ENCODE peak calls at places on chromosomes 5 and 9, in seven cellular contexts. M is H9, B is AG08395, A is RPMI7951, J is T-helper 1 cell, F is iPS-NIHi11, C is neural crest cell. T is an unnamed sample.

GRCh38 chr9:125399666-125400065 is 138.0 kb downstream of the GAPVD1 start:
- DNase-seq in J (no peak), C (no peak), A (no peak), M (peak), F (no peak), B (no peak), T (no peak)

GRCh38 chr5:8585230-8586018 is 716.5 kb downstream of the MTRR start:
- DNase-seq in B (no peak), F (peak), J (no peak), M (no peak), C (no peak), A (no peak), T (no peak)

GRCh38 chr5:146484714-146485391 is 31.1 kb downstream of the GPR151 start:
- DNase-seq in J (no peak), M (no peak), B (no peak), F (no peak), C (no peak), A (no peak), T (no peak)

GRCh38 chr9:23556459-23556858 is 269.6 kb downstream of the ELAVL2 start:
- DNase-seq in M (no peak), A (peak), F (no peak), B (no peak), C (no peak), J (no peak), T (no peak)

GRCh38 chr5:127040779-127041520 is 10.6 kb upstream of the MARCHF3 start:
- DNase-seq in F (peak), M (peak), C (no peak), J (no peak), A (no peak), B (no peak), T (no peak)

GRCh38 chr9:132351404-132352050 is 3.3 kb downstream of the SETX start:
- DNase-seq in A (no peak), C (no peak), J (no peak), B (no peak), F (no peak), M (no peak), T (no peak)

GRCh38 chr9:36637491-36638270 is 65.0 kb downstream of the MELK start:
- DNase-seq in J (no peak), C (no peak), F (no peak), B (no peak), A (no peak), M (no peak), T (no peak)

GRCh38 chr5:96344678-96345612 is 88.1 kb downstream of the PCSK1 start:
- DNase-seq in C (peak), A (peak), B (peak), F (peak), M (no peak), J (peak), T (peak)

GRCh38 chr5:80569961-80570786 is at the start of gene ANKRD34B:
- DNase-seq in J (no peak), F (peak), M (peak), A (no peak), C (peak), B (no peak), T (peak)

GRCh38 chr5:14351086-14351661 is 208.0 kb downstream of the TRIO start:
- DNase-seq in A (no peak), J (no peak), C (no peak), B (no peak), M (no peak), F (no peak), T (no peak)

GRCh38 chr9:13915591-13916301 is 398.2 kb downstream of the NFIB start:
- DNase-seq in J (no peak), F (no peak), B (no peak), A (no peak), M (no peak), C (no peak), T (no peak)

GRCh38 chr9:126523621-126524111 is 90.1 kb upstream of the LMX1B start:
- DNase-seq in B (peak), J (no peak), M (no peak), A (no peak), C (no peak), F (no peak), T (no peak)

GRCh38 chr5:55847837-55848236 is 3.3 kb upstream of the IL31RA start:
- DNase-seq in J (no peak), M (no peak), F (no peak), C (no peak), B (no peak), A (peak), T (no peak)

T was measured in NCI-H146.